ENCODE peak calls at places on chromosomes 2 and 18, in seven cellular contexts. Y is Peyer's patch; W is fibroblast of pulmonary artery; B is uterus; E is dorsolateral prefrontal cortex; O is IMR-90; K is naive thymus-derived CD4-positive, alpha-beta T cell. Q is an unnamed sample.

GRCh38 chr2:229714080-229714735 is at the start of gene DNER:
- DNase-seq in E (peak), O (no peak), K (peak), Y (no peak), W (no peak), B (no peak), Q (no peak)

GRCh38 chr2:191931332-191931731 is 84.4 kb upstream of the CAVIN2 start:
- DNase-seq in Y (no peak), K (no peak), B (no peak), O (no peak), W (no peak), E (no peak), Q (no peak)

GRCh38 chr2:166011660-166012059 is 58.1 kb upstream of the TTC21B start:
- DNase-seq in Y (no peak), O (no peak), B (no peak), K (no peak), W (no peak), E (no peak), Q (no peak)

GRCh38 chr2:42136832-42137821 is 32.0 kb upstream of the EML4 start:
- DNase-seq in W (no peak), K (no peak), O (no peak), B (no peak), E (no peak), Y (no peak), Q (no peak)

GRCh38 chr2:48514591-48514990 is 15.4 kb upstream of the STON1 start:
- DNase-seq in Y (no peak), E (no peak), B (no peak), W (peak), O (peak), K (no peak), Q (no peak)

GRCh38 chr2:223532161-223532560 is 70.0 kb downstream of the SCG2 start:
- DNase-seq in E (no peak), Y (no peak), K (no peak), B (no peak), O (peak), W (no peak), Q (no peak)

GRCh38 chr2:233690444-233690843 is 2.2 kb upstream of the UGT1A6 start:
- DNase-seq in O (peak), Y (no peak), W (peak), B (no peak), E (no peak), K (no peak), Q (no peak)

GRCh38 chr2:25252291-25253152 is 84.1 kb upstream of the POMC start:
- DNase-seq in W (peak), K (peak), Y (peak), B (peak), O (peak), E (no peak), Q (peak)

GRCh38 chr18:58069721-58070292 is 25.8 kb downstream of the NEDD4L start:
- DNase-seq in B (no peak), W (no peak), Y (no peak), O (no peak), K (no peak), E (no peak), Q (no peak)

GRCh38 chr2:205706769-205707375 is 24.6 kb downstream of the NRP2 start:
- DNase-seq in W (peak), K (peak), E (no peak), O (peak), Y (peak), B (peak), Q (peak)

GRCh38 chr2:65499216-65499615 is 66.8 kb upstream of the SPRED2 start:
- DNase-seq in Y (no peak), K (no peak), E (no peak), O (no peak), W (no peak), B (no peak), Q (no peak)

GRCh38 chr2:138321458-138321857 is 180.1 kb upstream of the SPOPL start:
- DNase-seq in W (no peak), K (no peak), B (no peak), O (no peak), Y (no peak), E (no peak), Q (no peak)

GRCh38 chr2:233418761-233419625 is 64.7 kb downstream of the DGKD start:
- DNase-seq in Y (peak), O (peak), W (peak), K (no peak), B (no peak), E (no peak), Q (peak)

GRCh38 chr18:69968073-69968472 is 20.4 kb upstream of the CD226 start:
- DNase-seq in K (no peak), O (no peak), E (no peak), Y (peak), B (no peak), W (no peak), Q (peak)

GRCh38 chr2:70738159-70738558 is 29.8 kb downstream of the ADD2 start:
- DNase-seq in Y (no peak), E (no peak), W (no peak), B (no peak), O (no peak), K (no peak), Q (no peak)

GRCh38 chr2:70732736-70733427 is 35.1 kb downstream of the ADD2 start:
- DNase-seq in Y (no peak), B (no peak), E (no peak), K (no peak), O (no peak), W (no peak), Q (no peak)

GRCh38 chr2:70730730-70731129 is 37.3 kb downstream of the ADD2 start:
- DNase-seq in O (no peak), E (no peak), W (no peak), Y (no peak), B (no peak), K (no peak), Q (no peak)

GRCh38 chr2:70735065-70735464 is 32.9 kb downstream of the ADD2 start:
- DNase-seq in B (no peak), W (no peak), Y (no peak), O (no peak), E (no peak), K (no peak), Q (no peak)

DNA sequence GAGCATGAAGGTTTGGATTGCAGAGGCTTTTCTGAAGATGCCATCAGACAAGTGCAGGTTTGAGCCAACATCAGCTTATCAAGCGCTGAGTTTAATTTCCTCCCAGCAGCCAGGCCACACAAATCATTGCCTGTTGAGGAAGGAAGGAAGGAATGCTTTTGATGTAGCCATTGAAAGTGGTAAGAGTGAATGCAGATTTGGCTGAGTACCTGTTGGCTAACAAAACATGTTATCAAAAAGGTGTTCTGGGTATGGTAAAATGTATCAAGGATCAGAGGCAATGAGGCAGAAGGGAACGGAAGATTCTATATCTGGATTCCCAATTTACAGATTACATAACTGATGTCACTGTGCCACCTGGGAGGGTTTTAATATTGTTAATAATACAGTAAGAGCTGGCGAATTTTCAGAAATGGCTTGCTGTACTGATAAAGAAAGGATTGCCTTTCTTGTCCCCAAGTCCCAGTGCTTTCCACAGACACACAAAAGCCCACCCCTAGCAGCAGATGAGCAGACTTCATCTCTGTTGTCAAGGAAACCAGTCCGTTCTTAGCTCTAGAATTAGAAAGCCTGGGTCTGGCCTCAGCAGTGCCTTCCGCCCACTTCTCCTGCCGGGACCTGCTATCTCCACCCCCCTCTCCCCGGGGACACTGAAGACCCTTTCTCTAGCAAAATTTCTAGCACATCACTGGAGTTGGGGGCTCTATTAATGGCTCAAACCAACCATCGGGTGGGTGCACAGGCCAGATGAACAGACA is 34.4 kb downstream of the ADD2 start:
- DNase-seq in O (no peak), K (no peak), E (no peak), Y (no peak), W (no peak), B (no peak), Q (no peak)
- H3K4me3 ChIP-seq in O (no peak), K (no peak), E (no peak), Y (no peak), W (no peak), B (no peak), Q (no peak)

DNA sequence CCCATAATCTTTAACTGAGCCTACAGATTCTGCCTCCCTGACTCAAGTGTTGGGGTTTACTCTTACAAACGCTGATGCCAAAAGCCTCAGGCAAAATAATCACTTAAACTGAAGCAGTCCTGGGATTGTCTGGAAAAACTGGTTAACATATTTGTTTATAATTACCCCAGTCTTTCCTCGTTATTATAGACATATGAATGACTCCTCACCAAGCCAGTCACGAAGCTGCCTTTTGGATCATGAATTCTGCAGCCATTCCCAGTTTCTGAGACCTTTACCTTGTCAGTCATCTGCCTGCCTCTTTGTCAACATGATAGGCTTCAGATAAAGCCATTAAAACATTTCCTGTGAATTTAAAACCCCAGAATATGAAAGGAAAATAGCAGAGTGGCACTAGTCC is 46.4 kb downstream of the MREG start:
- DNase-seq in O (peak), W (no peak), E (no peak), B (no peak), Y (no peak), K (no peak), Q (no peak)
- H3K4me3 ChIP-seq in O (no peak), W (no peak), E (no peak), B (no peak), Y (no peak), K (no peak), Q (no peak)

DNA sequence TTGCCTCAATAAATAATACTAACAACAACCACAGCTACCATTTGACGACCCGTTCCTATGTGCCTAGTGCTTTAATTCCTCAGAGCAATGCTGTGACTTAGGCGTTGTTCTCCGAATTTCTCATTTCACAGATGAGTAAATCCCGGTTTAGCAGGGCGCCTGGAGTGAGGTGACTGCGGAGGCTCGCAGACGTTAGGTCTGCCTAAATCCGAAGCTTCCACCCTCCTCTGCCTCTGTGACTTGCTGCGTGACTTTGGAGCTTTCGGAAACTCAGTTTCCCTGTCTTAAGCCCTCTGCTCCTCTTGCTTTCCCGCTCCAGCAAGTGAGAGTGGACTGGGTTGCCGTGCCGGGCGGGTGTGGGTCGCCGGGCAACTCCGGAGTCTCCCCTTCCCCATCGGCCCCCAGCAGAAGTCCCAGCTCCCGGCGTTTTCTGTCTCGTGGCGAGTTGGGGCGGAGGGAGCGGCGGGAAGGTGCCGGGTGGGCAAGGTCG is 711 bp upstream of the ATOH8 start:
- DNase-seq in E (no peak), O (no peak), Y (peak), W (no peak), B (no peak), K (no peak), Q (no peak)
- H3K4me3 ChIP-seq in E (peak), O (peak), Y (peak), W (peak), B (peak), K (no peak), Q (no peak)

DNA sequence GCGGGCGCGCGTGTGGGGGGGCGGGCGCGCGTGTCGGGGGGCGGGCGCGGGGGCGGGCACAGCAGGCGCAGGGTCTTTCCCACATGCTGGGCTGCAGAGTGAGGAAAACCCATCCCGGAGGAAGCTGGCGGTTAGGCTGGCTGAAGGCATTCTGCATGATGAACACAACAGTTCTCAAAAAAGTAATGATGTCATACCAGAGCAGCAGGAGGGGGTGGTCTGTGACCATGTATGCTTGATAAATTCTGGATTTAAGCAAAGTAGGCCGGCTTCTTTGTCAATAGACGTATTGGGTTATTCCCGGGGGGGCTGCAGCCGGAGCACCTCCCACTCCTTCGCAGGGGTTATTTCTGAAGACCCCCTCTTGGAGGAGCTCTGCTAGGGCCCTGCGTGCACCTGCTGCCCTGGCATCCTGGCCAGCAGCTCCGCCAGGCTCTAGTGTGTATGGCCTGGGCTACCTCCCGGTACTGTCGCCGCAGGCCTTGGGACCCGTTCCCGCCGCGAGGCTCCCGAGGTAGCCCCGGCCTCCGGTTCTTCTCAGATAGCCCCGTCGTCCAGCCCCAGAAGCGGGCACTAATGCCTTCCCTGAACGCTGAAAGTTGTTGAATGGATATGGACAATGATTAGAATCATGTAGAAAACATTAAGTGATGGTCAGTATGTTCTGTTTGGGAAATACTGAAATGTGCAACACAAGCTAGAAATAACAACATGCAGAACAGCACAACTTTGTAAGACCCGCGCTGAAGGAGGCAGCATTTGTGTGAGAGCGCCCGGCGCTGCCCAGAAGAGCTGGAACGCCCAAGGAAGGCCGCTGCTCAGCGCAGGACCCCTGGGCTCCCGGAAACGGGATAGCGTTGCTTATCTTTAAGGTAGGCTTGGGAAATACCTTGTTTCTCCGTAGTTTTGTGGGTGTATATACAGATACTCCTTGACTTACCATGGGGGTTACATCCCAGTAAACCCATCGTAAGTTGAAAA is 101.4 kb upstream of the RAB6C start:
- DNase-seq in E (peak), W (peak), K (no peak), B (peak), Y (no peak), O (peak), Q (no peak)
- H3K4me3 ChIP-seq in E (peak), W (peak), K (peak), B (peak), Y (peak), O (peak), Q (peak)

GRCh38 chr18:46866524-46866923 is 50.8 kb downstream of the PIAS2 start:
- DNase-seq in Y (no peak), W (no peak), K (no peak), O (no peak), E (no peak), B (no peak), Q (no peak)

GRCh38 chr18:46867471-46868170 is 49.7 kb downstream of the PIAS2 start:
- DNase-seq in B (no peak), E (no peak), K (no peak), Y (no peak), W (no peak), O (no peak), Q (no peak)

GRCh38 chr18:46868171-46868921 is 49.0 kb downstream of the PIAS2 start:
- DNase-seq in W (no peak), B (no peak), K (no peak), Y (no peak), O (no peak), E (no peak), Q (no peak)
- H3K4me3 ChIP-seq in W (no peak), B (no peak), K (no peak), Y (no peak), O (no peak), E (no peak), Q (no peak)

GRCh38 chr2:179251865-179252264 is 12.8 kb downstream of the SESTD1 start:
- DNase-seq in Y (no peak), B (no peak), W (no peak), E (no peak), K (no peak), O (peak), Q (no peak)

GRCh38 chr2:179253226-179253625 is 11.4 kb downstream of the SESTD1 start:
- DNase-seq in B (no peak), W (no peak), E (no peak), Y (no peak), K (no peak), O (no peak), Q (no peak)

GRCh38 chr2:179250848-179251504 is 13.7 kb downstream of the SESTD1 start:
- DNase-seq in K (no peak), E (no peak), Y (no peak), B (no peak), W (no peak), O (no peak), Q (no peak)

GRCh38 chr2:179250084-179250483 is 14.5 kb downstream of the SESTD1 start:
- DNase-seq in K (no peak), O (no peak), E (no peak), W (no peak), Y (no peak), B (no peak), Q (no peak)

DNA sequence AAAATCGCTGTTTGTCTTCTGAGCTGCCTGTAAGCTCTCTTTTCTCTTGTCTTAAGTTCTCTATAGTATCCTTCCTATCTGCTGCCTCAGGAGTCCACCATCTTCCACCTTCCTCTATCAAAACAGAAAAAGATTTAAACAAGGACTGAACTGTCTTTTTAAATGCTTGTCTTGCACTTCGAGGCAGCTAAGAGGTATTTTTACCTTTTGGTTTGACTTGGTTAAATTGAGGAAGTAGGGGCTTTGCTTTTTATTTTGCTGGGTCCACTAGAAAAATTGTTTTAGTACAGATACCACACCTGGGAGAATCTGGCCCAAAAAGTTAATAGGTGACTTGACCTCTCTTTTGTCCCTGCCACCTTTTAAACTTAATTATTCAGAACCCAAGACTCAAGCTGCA is 12.2 kb downstream of the SESTD1 start:
- DNase-seq in B (no peak), W (no peak), E (no peak), Y (no peak), K (no peak), O (no peak), Q (no peak)
- H3K4me3 ChIP-seq in B (no peak), W (no peak), E (no peak), Y (no peak), K (no peak), O (no peak), Q (no peak)

GRCh38 chr2:72572501-72572900 is 253.3 kb downstream of the EXOC6B start:
- DNase-seq in E (no peak), B (no peak), W (peak), O (peak), K (no peak), Y (no peak), Q (no peak)
- H3K4me3 ChIP-seq in E (no peak), B (no peak), W (no peak), O (no peak), K (no peak), Y (no peak), Q (no peak)

DNA sequence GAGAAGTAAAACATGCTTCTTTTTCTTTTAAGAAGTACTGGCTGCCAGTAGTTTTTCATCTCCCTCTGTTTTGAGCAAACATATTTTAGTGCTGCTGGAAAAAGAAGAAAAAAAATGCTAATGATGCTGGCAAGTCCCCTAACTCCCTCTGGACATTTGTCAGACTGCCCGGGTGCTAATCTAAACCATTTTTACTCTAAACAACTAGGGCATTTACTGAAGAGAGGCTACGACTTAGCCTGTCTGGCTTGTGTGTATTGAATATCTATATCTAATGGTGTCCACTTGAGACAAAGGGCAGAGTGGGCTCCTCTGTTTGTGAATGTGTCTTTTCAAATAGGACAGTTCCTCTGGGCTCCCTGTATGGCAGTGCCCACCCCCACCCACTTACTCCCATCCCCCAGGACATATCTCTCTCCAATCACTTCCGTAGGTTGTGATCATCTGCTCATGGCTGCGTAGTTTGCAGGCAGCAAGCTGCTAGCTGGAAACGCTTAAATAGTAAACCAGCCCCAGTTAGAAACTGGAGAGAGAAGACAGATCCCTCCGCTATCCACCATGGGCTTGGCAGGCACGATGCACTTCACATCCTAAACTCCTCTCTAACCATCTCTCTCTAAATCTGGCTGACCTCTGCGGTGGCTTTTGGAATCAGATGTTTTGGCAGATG is 58.4 kb downstream of the DOCK10 start:
- DNase-seq in K (no peak), B (peak), E (no peak), Y (no peak), W (peak), O (peak), Q (no peak)
- H3K4me3 ChIP-seq in K (no peak), B (peak), E (peak), Y (peak), W (peak), O (peak), Q (no peak)

Q was measured in CD4-positive, alpha-beta memory T cell.